ENCODE peak calls at places on chromosomes 1 and 21, in six cellular contexts. E is mammary epithelial cell, L is fibroblast of lung, D is right atrium auricular region, I is AG04450, R is IMR-90. T is an unnamed sample. For H3K27me3, the result is how much of the 10 kb centered on the place peaks cover.

GRCh38 chr1:221991221-221991620 is 249.3 kb upstream of the DUSP10 start:
- DNase-seq in D (no peak), R (peak), I (no peak), L (peak), E (peak), T (peak)

GRCh38 chr1:5119496-5120234 is 465.3 kb downstream of the AJAP1 start:
- DNase-seq in E (no peak), L (no peak), D (no peak), R (no peak), I (no peak), T (no peak)

GRCh38 chr1:72586023-72586685 is 303.8 kb upstream of the NEGR1 start:
- DNase-seq in R (no peak), I (no peak), E (no peak), L (no peak), D (no peak), T (no peak)

GRCh38 chr1:27574871-27575831 is 28.8 kb downstream of the AHDC1 start:
- DNase-seq in E (peak), R (peak), D (peak), I (peak), L (peak), T (peak)

GRCh38 chr1:179012033-179012432 is 13.7 kb upstream of the FAM20B start:
- DNase-seq in E (no peak), D (no peak), I (no peak), L (no peak), R (no peak), T (no peak)

GRCh38 chr1:184387069-184387870 is 441 bp downstream of the C1orf21 start:
- DNase-seq in D (no peak), I (no peak), L (peak), E (peak), R (peak), T (peak)

GRCh38 chr21:17828223-17828622 is 9.1 kb upstream of the C21orf91 start:
- DNase-seq in R (peak), D (no peak), E (peak), L (peak), I (no peak), T (peak)

GRCh38 chr1:92707709-92708108 is 77.2 kb downstream of the EVI5 start:
- DNase-seq in D (no peak), R (no peak), I (no peak), E (no peak), L (no peak), T (no peak)

GRCh38 chr1:94422115-94422820 is 4.1 kb downstream of the ABCD3 start:
- DNase-seq in D (no peak), L (peak), I (no peak), R (peak), E (peak), T (peak)

GRCh38 chr1:51649593-51650091 is 32.8 kb downstream of the OSBPL9 start:
- DNase-seq in R (no peak), E (no peak), L (no peak), I (no peak), D (no peak), T (no peak)

GRCh38 chr1:168381850-168382249 is 101.2 kb downstream of the TBX19 start:
- DNase-seq in I (no peak), L (no peak), E (no peak), R (no peak), D (no peak), T (no peak)

GRCh38 chr1:87595384-87595781 is 266.7 kb downstream of the LMO4 start:
- DNase-seq in L (no peak), E (no peak), R (no peak), I (no peak), D (no peak), T (no peak)

GRCh38 chr1:213034713-213035112 is 16.3 kb upstream of the RPS6KC1 start:
- DNase-seq in R (no peak), D (no peak), I (no peak), L (no peak), E (no peak), T (no peak)

GRCh38 chr1:100799954-100800612 is 80.5 kb downstream of the VCAM1 start:
- DNase-seq in E (peak), L (peak), R (peak), D (no peak), I (no peak), T (no peak)

GRCh38 chr1:3577300-3577699 is 34.0 kb downstream of the MEGF6 start:
- DNase-seq in D (no peak), I (peak), L (peak), E (no peak), R (peak), T (no peak)

DNA sequence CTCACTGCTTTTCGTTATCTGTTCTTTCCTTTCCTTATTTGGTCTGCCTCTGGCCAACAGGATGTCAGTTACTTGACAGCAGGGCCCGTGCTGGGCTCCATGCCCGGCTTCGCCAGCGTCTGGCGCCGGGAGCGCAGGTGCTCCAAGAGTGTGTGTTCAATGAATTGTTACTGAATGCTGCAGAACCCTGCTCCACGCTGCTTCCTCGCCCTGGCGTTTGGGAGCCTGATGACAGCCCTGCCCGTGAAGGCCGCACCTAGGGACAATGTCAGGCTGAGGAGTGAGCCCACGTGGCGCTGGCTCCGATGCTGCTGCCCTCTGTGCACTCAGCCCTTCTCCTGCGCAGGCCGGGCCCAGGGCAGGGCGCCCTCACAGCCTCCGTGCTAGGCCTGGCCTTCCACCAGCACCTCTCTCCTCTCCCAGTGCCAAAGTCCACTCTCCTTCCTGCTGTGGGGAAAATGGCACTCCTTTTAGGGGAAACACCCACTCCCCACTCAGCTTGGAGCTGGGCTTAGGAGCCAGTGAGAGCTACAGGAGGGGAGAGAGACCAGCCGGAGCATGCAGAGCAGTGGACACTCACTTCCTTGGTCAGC is 51.4 kb downstream of the ACBD3 start:
- DNase-seq in L (peak), E (no peak), R (no peak), D (no peak), I (no peak), T (peak)
- TF ChIP-seq CTCF in L (no peak), E (no peak), R (no peak), D (no peak), I (no peak), T (no peak)

GRCh38 chr1:203076031-203076511 is 9.7 kb downstream of the MYOG start:
- DNase-seq in E (no peak), R (no peak), I (no peak), D (no peak), L (no peak), T (no peak)

GRCh38 chr1:203077956-203078355 is 7.9 kb downstream of the MYOG start:
- DNase-seq in L (no peak), D (no peak), I (no peak), R (no peak), E (no peak), T (no peak)

GRCh38 chr1:203077367-203077766 is 8.4 kb downstream of the MYOG start:
- DNase-seq in E (no peak), D (no peak), R (no peak), L (no peak), I (no peak), T (no peak)

GRCh38 chr1:203074610-203075009 is 11.2 kb downstream of the MYOG start:
- DNase-seq in D (no peak), R (no peak), L (no peak), E (no peak), I (no peak), T (no peak)

GRCh38 chr1:203075249-203076030 is 10.4 kb downstream of the MYOG start:
- DNase-seq in I (no peak), L (no peak), E (no peak), D (no peak), R (no peak), T (no peak)
- H3K4me3 ChIP-seq in I (no peak), L (no peak), E (no peak), D (peak), R (no peak), T (no peak)

DNA sequence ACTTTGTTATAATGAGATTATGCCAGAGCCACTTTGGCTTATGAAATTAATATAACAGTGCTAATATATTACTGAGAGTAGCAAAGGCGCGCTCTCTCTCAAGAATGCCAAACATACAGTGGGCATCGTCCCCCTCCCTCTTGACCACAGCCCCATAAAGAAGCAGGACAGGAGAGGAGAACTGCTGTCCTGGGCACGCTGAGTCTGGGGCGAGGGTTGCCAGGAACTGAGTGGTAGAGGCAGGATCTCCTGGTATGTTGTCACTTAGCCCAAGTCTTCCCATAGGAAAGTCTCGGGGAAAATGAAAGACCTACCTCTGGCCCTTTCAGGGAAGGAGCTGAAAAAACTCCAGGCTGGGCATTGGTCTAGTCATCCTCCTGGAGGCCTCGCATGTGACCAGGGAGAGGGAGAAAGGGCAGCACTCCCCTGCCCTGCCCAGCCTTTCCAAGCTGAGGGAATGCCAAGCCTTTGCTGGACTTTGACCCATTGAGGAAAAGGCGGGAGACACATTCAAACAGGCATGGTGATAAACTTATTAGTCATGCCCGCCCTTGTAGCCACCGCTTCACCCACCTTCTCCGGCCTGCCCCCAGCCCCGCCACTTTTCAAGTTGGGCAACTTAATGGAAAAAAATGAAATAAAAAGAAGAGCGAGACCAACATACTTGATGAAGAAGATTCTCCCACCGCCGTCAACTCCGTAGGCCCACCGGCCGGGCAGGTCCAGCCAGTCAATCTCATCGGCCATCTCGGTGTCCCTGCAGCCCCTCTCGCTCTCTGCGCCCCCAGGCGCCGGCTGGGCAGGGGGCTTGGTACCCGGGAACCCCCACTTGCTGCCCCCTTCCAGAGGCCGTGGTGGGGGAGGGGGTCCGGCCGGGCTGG is 17.4 kb upstream of the PLEKHA6 start:
- DNase-seq in R (no peak), E (no peak), D (no peak), L (no peak), I (no peak), T (no peak)
- H3K27me3 ChIP-seq in R (half or more), E (under half), D (under half), L (half or more), I (half or more), T (under half)

GRCh38 chr1:235875236-235875635 is 8.5 kb upstream of the LYST start:
- DNase-seq in D (no peak), I (no peak), E (no peak), R (no peak), L (no peak), T (no peak)
- TF ChIP-seq CTCF in D (no peak), I (no peak), E (no peak), R (no peak), L (no peak), T (no peak)

DNA sequence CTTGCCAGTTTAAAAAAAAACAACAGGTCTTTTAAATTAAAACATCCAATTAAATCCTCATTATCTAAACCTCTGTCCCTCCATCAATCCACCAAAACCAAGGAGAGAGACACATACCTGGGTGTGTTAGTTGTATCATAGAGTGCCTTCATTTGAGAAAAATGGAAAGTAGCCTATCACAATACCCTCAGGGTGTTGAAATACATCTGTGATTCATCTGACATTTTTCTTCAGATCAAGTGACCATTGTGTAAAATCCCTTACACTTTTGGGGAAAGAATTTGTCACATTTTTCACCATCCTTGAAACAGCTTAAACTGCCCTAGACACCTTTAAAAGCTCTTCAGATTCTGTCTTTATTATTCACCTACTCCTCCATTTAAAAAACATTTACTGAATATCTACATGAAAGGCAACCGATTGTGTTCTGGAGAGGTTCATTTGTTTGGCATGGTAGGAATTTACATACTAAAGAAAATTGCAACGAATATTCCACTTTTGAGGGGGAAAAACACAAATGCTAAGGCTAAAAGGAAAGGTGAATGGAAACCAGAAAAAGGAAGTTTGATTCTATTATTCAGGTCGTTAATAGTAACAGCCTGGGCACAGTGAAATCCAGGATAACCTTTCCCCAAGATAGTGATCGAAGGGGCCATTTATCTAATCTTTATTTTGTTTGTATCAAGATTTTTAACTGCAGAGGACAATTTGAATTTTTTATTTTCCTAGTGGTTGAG is 70.4 kb upstream of the SAMSN1 start:
- DNase-seq in E (peak), L (no peak), D (no peak), R (no peak), I (no peak), T (peak)
- H3K4me3 ChIP-seq in E (no peak), L (no peak), D (no peak), R (no peak), I (no peak), T (no peak)

GRCh38 chr1:47713960-47714359 is 276.1 kb downstream of the FOXD2 start:
- DNase-seq in I (no peak), R (no peak), D (no peak), L (no peak), E (no peak), T (no peak)

GRCh38 chr1:47713333-47713953 is 275.6 kb downstream of the FOXD2 start:
- DNase-seq in E (no peak), I (no peak), R (no peak), L (no peak), D (no peak), T (no peak)

GRCh38 chr1:47711211-47711847 is 273.5 kb downstream of the FOXD2 start:
- DNase-seq in E (no peak), D (no peak), R (no peak), I (no peak), L (no peak), T (no peak)

GRCh38 chr1:47711848-47712492 is 274.1 kb downstream of the FOXD2 start:
- DNase-seq in I (no peak), R (no peak), L (no peak), E (no peak), D (no peak), T (no peak)

GRCh38 chr1:47712596-47713299 is 274.9 kb downstream of the FOXD2 start:
- DNase-seq in E (no peak), R (no peak), L (no peak), I (no peak), D (no peak), T (no peak)
- H3K27me3 ChIP-seq in E (under half), R (half or more), L (under half), I (half or more), D (under half), T (under half)

GRCh38 chr1:7474786-7475502 is 296.2 kb upstream of the VAMP3 start:
- DNase-seq in D (no peak), I (no peak), E (no peak), L (no peak), R (no peak), T (no peak)
- TF ChIP-seq CTCF in D (no peak), I (peak), E (no peak), L (no peak), R (no peak), T (peak)

GRCh38 chr1:110875216-110875731 is 2.3 kb downstream of the CD53 start:
- DNase-seq in R (no peak), L (no peak), I (no peak), E (no peak), D (no peak), T (peak)
- H3K4me3 ChIP-seq in R (no peak), L (no peak), I (no peak), E (no peak), D (no peak), T (no peak)

GRCh38 chr1:156847591-156848460 is 11.1 kb downstream of the INSRR start:
- DNase-seq in I (no peak), E (no peak), L (no peak), R (no peak), D (no peak), T (no peak)
- H3K27me3 ChIP-seq in I (half or more), E (under half), L (half or more), R (half or more), D (under half), T (under half)

T was measured in bronchial epithelial cell.